ENCODE peak calls at places on chromosome 17, in ten cellular contexts. Z is HCT116, G is suprapubic skin, Y is stomach, O is breast epithelium, U is H1, T is GM23338, A is esophagus muscularis mucosa, M is HL-60, D is vagina. C is an unnamed sample.

GRCh38 chr17:82138511-82138992 is 40.5 kb upstream of the FASN start:
- DNase-seq in Z (no peak), G (no peak), Y (no peak), O (no peak), U (no peak), T (no peak), A (no peak), M (no peak), D (no peak), C (no peak)

GRCh38 chr17:81398855-81399451 is 3.7 kb downstream of the BAHCC1 start:
- DNase-seq in Z (no peak), G (no peak), Y (no peak), O (no peak), U (no peak), T (no peak), A (no peak), M (peak; percentile 48), D (no peak), C (no peak)

GRCh38 chr17:49596613-49597244 is 21.1 kb downstream of the NXPH3 start:
- DNase-seq in Z (no peak), G (no peak), Y (no peak), O (no peak), U (no peak), T (no peak), A (no peak), M (no peak), D (no peak), C (no peak)

GRCh38 chr17:81315885-81316391 is 20.8 kb upstream of the SLC38A10 start:
- DNase-seq in Z (no peak), G (no peak), Y (no peak), O (no peak), U (no peak), T (no peak), A (no peak), M (no peak), D (no peak), C (no peak)

GRCh38 chr17:47866941-47867340 is 16.0 kb upstream of the SP6 start:
- DNase-seq in Z (no peak), G (no peak), Y (no peak), O (no peak), U (no peak), T (no peak), A (no peak), M (no peak), D (no peak), C (no peak)

GRCh38 chr17:67546578-67547527 is 169.8 kb downstream of the PITPNC1 start:
- DNase-seq in Z (no peak), G (no peak), Y (peak; percentile 87), O (no peak), U (no peak), T (peak; percentile 40), A (peak; percentile 93), M (no peak), D (no peak), C (peak; percentile 79)

GRCh38 chr17:3827124-3827773 is 18.8 kb downstream of the NCBP3 start:
- DNase-seq in Z (peak; percentile 58), G (peak; percentile 67), Y (peak; percentile 65), O (no peak), U (peak; percentile 80), T (peak; percentile 90), A (no peak), M (peak; percentile 50), D (no peak), C (peak; percentile 64)

GRCh38 chr17:8369944-8370343 is 6.6 kb downstream of the KRABD2 start:
- DNase-seq in Z (no peak), G (no peak), Y (no peak), O (no peak), U (no peak), T (no peak), A (no peak), M (peak; percentile 27), D (no peak), C (no peak)

DNA sequence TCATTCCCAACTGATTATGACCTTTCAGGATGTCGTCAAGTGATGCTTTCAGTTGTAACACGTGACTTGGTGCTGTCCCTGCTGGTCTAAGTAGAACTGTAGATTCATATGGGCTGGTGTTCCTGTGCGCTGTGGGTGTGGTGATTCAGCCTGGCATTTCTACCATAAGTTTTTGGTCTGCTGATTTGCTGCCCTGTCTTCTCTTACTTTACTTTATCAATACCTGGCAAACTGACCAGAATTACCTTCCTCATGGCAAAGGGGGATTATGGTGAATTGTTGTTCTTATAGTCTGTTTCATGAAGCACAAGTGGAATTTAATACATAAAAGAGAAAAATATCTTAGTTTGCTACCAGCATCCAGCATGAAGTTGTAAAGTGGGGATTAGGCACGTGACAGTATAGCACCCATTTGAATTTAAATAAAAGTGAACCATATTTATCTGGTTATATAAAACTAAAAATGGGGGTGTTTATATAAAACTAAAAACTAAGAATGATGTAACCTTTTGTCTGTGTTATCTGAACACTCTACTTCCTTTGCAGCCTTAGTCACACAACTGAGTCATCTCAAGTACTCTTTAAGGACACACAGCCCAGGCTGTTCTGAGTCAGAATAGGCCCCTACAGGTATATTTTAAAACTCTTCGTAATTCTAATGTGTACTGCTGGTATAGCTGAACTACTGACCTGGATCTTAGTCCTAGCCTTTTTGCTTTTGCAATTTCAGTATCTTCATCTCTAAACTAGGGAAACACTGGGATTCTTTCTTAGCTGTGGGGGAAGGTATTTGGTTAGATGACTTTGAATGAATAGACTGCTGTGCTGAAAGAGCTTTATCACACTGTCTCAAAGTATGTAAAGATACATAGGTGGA is 28.3 kb downstream of the TTC19 start:
- DNase-seq in Z (peak; percentile 85), G (no peak), Y (no peak), O (no peak), U (no peak), T (no peak), A (no peak), M (no peak), D (no peak), C (no peak)
- TF ChIP-seq POLR2AphosphoS5 in Z (peak; percentile 21), G (no peak), Y (no peak), O (no peak), U (no peak), T (no peak), A (no peak), M (no peak), D (peak; percentile 63), C (no peak)

DNA sequence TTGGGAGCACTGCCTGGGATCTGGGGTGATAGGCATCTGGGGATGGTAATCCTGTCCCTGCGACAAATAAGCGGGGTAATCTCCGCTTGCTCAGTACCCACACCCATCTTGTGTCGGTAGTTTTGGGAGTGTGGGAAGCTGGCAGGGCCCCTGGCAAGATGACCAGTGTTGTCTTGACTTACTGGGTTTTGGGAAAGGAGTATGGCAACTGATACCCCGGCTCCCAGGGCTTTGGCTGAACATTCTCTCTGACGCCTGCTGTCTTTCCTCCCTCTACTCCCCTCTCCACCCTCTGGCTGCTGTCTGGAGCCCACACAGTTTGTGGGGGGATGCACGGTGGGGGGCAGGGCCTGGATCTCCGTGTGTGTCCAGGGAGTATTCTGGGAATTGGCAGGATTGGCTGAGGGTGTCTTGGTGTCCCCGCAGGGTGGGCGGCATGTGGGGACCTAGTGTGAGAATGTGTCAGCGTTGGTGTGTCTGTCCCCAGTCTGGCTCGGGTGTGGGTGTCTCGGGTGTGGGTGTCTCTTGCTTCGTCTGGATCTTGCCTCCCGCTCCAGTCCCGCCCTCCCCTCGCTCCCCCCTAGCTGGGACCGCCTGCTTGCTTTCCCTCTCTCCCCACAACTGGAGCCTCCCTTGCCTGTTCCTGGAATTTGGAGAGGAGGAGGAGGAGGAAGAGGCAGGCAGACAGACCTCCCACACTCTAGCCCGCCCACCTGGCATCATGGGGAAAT is 12.0 kb downstream of the RARA start:
- DNase-seq in Z (no peak), G (peak; percentile 91), Y (no peak), O (peak; percentile 44), U (no peak), T (no peak), A (no peak), M (no peak), D (peak; percentile 96), C (peak; percentile 60)
- TF ChIP-seq POLR2AphosphoS5 in Z (no peak), G (no peak), Y (no peak), O (no peak), U (no peak), T (no peak), A (peak; percentile 37), M (no peak), D (peak; percentile 15), C (no peak)

GRCh38 chr17:44024853-44025252 is 10.1 kb upstream of the TMEM101 start:
- DNase-seq in Z (no peak), G (no peak), Y (no peak), O (no peak), U (no peak), T (no peak), A (no peak), M (no peak), D (no peak), C (no peak)

GRCh38 chr17:44022246-44022645 is 7.5 kb upstream of the TMEM101 start:
- DNase-seq in Z (no peak), G (no peak), Y (no peak), O (no peak), U (no peak), T (no peak), A (no peak), M (no peak), D (no peak), C (no peak)

GRCh38 chr17:44024271-44024663 is 9.5 kb upstream of the TMEM101 start:
- DNase-seq in Z (no peak), G (no peak), Y (no peak), O (no peak), U (no peak), T (no peak), A (no peak), M (no peak), D (no peak), C (no peak)

DNA sequence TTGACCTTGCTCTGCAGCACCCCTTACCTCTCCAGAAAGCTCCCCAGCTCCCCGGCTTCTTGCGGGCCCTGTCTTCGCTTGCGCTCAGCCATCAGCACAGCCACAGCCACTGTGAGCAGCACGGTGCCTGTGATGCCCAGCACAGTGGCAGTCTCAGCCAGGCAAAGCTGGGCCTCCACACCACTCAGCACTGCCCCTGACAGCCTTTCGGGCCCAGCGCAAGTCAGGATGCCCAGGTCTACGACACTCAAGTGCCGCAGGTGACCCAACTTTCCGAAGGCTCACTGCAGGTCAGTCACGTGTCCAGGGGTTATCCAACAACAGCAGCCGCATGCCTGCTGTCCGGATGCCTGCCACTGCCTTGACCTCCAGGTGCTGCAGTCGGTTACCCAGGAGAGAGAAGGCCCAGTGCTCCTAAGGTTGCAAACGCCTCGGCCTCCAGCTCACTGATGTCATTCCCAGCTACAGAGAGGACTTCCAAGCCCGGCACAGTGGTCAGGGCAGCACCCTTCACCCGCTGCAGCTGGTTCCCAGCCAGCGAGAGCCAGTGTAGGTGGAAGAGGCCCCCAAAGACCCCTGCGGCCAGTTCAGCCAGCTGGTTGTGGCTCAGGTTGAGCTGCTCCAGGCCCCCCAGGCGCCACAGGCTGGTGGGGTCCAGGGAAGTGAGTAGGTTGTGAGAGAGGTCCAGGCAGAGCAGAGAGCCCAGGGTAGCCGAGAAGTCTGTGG is 8.9 kb upstream of the TMEM101 start:
- DNase-seq in Z (no peak), G (no peak), Y (no peak), O (no peak), U (no peak), T (no peak), A (no peak), M (no peak), D (no peak), C (no peak)
- TF ChIP-seq POLR2AphosphoS5 in Z (no peak), G (no peak), Y (no peak), O (no peak), U (no peak), T (no peak), A (no peak), M (no peak), D (no peak), C (no peak)

DNA sequence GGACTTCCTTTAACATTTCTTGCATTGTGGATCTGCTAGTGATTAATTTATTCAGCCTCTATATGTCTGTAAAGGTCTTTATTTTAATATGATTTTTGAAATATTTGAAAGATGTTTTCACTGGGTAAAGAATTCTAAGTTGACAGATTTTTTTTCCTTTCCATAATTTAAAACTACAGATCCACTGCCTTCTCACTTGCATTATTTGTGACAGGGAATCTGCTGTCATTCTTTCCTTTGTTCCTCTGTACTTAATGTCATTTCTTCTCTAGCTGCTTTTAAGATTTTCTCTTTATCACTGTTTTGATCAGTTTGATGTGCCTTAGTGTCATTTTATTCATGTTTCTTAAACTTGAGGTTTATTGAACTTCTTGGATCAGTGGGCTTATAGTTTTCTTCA is 159.9 kb downstream of the CYB561 start:
- DNase-seq in Z (peak; percentile 15), G (no peak), Y (no peak), O (no peak), U (no peak), T (no peak), A (no peak), M (no peak), D (no peak), C (no peak)
- TF ChIP-seq POLR2AphosphoS5 in Z (no peak), G (no peak), Y (no peak), O (no peak), U (no peak), T (no peak), A (no peak), M (no peak), D (no peak), C (no peak)

C was measured in transverse colon.